ENCODE peak calls at places on chromosomes 7 and 10, in nine cellular contexts. Z is RWPE1, P is GM13977, B is ascending aorta, I is astrocyte of the cerebellum, O is body of pancreas, Q is progenitor cell of endocrine pancreas, X is H9, F is right lobe of liver. C is an unnamed sample.
A peak's percentile ranks its signal among the peaks of the same experiment; 100 is the strongest.

GRCh38 chr10:102342462-102342861 is 53.0 kb upstream of the NFKB2 start:
- DNase-seq in Z (peak; percentile 47), P (no peak), B (no peak), I (no peak), O (no peak), Q (no peak), X (peak; percentile 63), F (no peak), C (no peak)

GRCh38 chr7:152989889-152990380 is 230.4 kb downstream of the ACTR3B start:
- DNase-seq in Z (no peak), P (no peak), B (no peak), I (no peak), O (no peak), Q (no peak), X (peak; percentile 64), F (no peak), C (peak; percentile 5)

GRCh38 chr10:79026341-79026761 is 42.4 kb upstream of the ZMIZ1 start:
- DNase-seq in Z (no peak), P (no peak), B (no peak), I (no peak), O (no peak), Q (no peak), X (no peak), F (peak; percentile 43), C (no peak)

GRCh38 chr10:19815478-19816419 is 483 bp upstream of the PLXDC2 start:
- DNase-seq in Z (no peak), P (no peak), B (peak; percentile 41), I (peak; percentile 37), O (peak; percentile 40), Q (peak; percentile 69), X (peak; percentile 86), F (peak; percentile 70), C (peak; percentile 79)

GRCh38 chr10:91198781-91199180 is 21.7 kb upstream of the PCGF5 start:
- DNase-seq in Z (no peak), P (peak; percentile 46), B (no peak), I (no peak), O (no peak), Q (no peak), X (no peak), F (no peak), C (no peak)

GRCh38 chr10:133276435-133277201 is at the start of gene ADAM8:
- DNase-seq in Z (peak; percentile 64), P (peak; percentile 96), B (no peak), I (no peak), O (peak; percentile 35), Q (peak; percentile 60), X (peak; percentile 90), F (no peak), C (peak; percentile 84)

GRCh38 chr7:23207029-23207428 is 25.2 kb downstream of the NUP42 start:
- DNase-seq in Z (no peak), P (no peak), B (no peak), I (no peak), O (no peak), Q (no peak), X (no peak), F (no peak), C (no peak)

GRCh38 chr10:105691811-105692210 is 1050.7 kb downstream of the SORCS3 start:
- DNase-seq in Z (no peak), P (no peak), B (no peak), I (peak; percentile 22), O (no peak), Q (no peak), X (no peak), F (no peak), C (peak; percentile 22)

GRCh38 chr10:77070317-77070716 is 567.3 kb downstream of the KCNMA1 start:
- DNase-seq in Z (no peak), P (no peak), B (no peak), I (no peak), O (no peak), Q (no peak), X (no peak), F (no peak), C (no peak)

GRCh38 chr7:45190406-45191165 is 33.0 kb downstream of the RAMP3 start:
- DNase-seq in Z (no peak), P (no peak), B (no peak), I (no peak), O (no peak), Q (no peak), X (no peak), F (no peak), C (no peak)

GRCh38 chr7:6290345-6290744 is 17.9 kb upstream of the CYTH3 start:
- DNase-seq in Z (no peak), P (no peak), B (no peak), I (no peak), O (no peak), Q (no peak), X (no peak), F (no peak), C (no peak)

GRCh38 chr7:83394776-83395175 is 232.1 kb upstream of the PCLO start:
- DNase-seq in Z (no peak), P (no peak), B (no peak), I (no peak), O (no peak), Q (no peak), X (no peak), F (no peak), C (no peak)

GRCh38 chr7:111927383-111928019 is 278.7 kb downstream of the DOCK4 start:
- DNase-seq in Z (no peak), P (no peak), B (no peak), I (no peak), O (no peak), Q (no peak), X (no peak), F (no peak), C (no peak)

GRCh38 chr7:27840760-27841364 is 100.9 kb downstream of the TAX1BP1 start:
- DNase-seq in Z (no peak), P (no peak), B (no peak), I (no peak), O (no peak), Q (no peak), X (no peak), F (no peak), C (no peak)

GRCh38 chr7:140923358-140924006 is 1.2 kb downstream of the BRAF start:
- DNase-seq in Z (no peak), P (no peak), B (no peak), I (no peak), O (no peak), Q (no peak), X (no peak), F (no peak), C (no peak)

GRCh38 chr7:55362927-55363326 is 2.2 kb upstream of the LANCL2 start:
- DNase-seq in Z (no peak), P (no peak), B (no peak), I (no peak), O (no peak), Q (no peak), X (no peak), F (no peak), C (no peak)

GRCh38 chr7:51126813-51127617 is 189.6 kb downstream of the COBL start:
- DNase-seq in Z (no peak), P (no peak), B (no peak), I (no peak), O (no peak), Q (no peak), X (no peak), F (no peak), C (no peak)

GRCh38 chr10:48287417-48288391 is 13.2 kb upstream of the FRMPD2 start:
- DNase-seq in Z (no peak), P (no peak), B (no peak), I (no peak), O (peak; percentile 61), Q (no peak), X (no peak), F (peak; percentile 61), C (no peak)

GRCh38 chr10:29826221-29826620 is 191.4 kb upstream of the SVIL start:
- DNase-seq in Z (no peak), P (no peak), B (no peak), I (no peak), O (no peak), Q (no peak), X (no peak), F (no peak), C (no peak)

GRCh38 chr10:44937201-44938005 is 22.2 kb upstream of the RASSF4 start:
- DNase-seq in Z (no peak), P (no peak), B (no peak), I (no peak), O (no peak), Q (no peak), X (peak; percentile 5), F (no peak), C (no peak)

GRCh38 chr10:125003146-125003900 is 61.4 kb downstream of the ZRANB1 start:
- DNase-seq in Z (no peak), P (no peak), B (no peak), I (no peak), O (peak; percentile 11), Q (no peak), X (no peak), F (peak; percentile 46), C (no peak)
- TF ChIP-seq CTCF in Z (no peak), P (no peak), B (no peak), I (no peak), O (no peak), Q (peak; percentile 9), X (peak; percentile 38), F (no peak), C (no peak)

DNA sequence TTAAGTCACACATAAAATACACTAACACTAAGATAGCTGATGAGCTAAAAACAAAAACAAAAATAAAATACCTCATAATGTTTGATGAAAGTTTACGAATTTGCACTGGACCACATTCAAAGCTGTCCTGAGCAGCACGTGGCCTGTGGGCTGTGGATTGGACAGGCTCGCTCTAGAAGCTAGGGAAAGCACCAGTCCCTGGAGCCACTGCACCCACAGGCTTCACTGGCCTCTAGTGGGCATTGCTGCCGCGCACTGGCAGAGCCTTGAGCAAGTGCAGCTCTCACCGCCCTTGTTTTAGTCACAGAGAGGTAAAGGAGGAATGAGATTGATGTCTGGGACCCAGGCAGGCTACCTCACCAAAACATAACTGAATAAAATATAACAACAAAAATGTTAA is 67.6 kb downstream of the PAX2 start:
- DNase-seq in Z (no peak), P (no peak), B (no peak), I (no peak), O (no peak), Q (no peak), X (no peak), F (no peak), C (no peak)
- TF ChIP-seq CTCF in Z (no peak), P (no peak), B (no peak), I (no peak), O (no peak), Q (peak; percentile 21), X (no peak), F (no peak), C (no peak)

GRCh38 chr7:35714862-35715261 is 19.9 kb upstream of the HERPUD2 start:
- DNase-seq in Z (no peak), P (no peak), B (no peak), I (no peak), O (no peak), Q (no peak), X (no peak), F (no peak), C (no peak)
- TF ChIP-seq CTCF in Z (no peak), P (peak; percentile 31), B (no peak), I (no peak), O (no peak), Q (no peak), X (no peak), F (no peak), C (no peak)

DNA sequence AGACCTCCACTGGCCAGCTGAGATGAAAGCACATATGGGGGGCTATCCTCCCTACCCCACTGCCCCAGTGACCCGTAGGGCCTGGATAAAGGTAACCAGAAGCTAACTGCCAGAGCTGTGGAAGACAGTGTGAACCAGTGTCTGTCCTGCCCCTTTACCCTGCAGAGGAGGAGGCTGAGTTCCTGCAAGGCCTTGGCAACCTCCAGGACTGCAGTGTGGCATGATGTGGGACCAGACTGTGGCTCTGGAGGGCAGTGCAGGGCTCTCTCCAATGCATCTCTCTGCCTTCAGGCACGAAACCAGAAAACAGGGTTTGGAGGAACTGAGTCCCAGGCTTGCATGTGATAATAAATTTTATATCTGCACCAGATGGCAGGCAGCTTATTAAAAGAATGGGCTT is 93.1 kb downstream of the EPC1 start:
- DNase-seq in Z (no peak), P (no peak), B (no peak), I (no peak), O (no peak), Q (no peak), X (no peak), F (no peak), C (no peak)
- TF ChIP-seq CTCF in Z (no peak), P (no peak), B (no peak), I (no peak), O (no peak), Q (no peak), X (no peak), F (no peak), C (no peak)